ENCODE peak calls at places on chromosomes 12 and 14, in nine cellular contexts. S is tibial artery, L is AG09309, E is nephron progenitor cell, Q is adrenal gland, H is lower leg skin, Y is endothelial cell, X is prostate gland, O is A673. A is an unnamed sample.

GRCh38 chr12:109461049-109461845 is 15.9 kb downstream of the KCTD10 start:
- DNase-seq in H (no peak), X (no peak), L (no peak), Y (no peak), S (peak), E (no peak), O (no peak), Q (peak), A (peak)

GRCh38 chr14:105538481-105539049 is 12.2 kb downstream of the TMEM121 start:
- DNase-seq in E (no peak), Q (no peak), Y (no peak), H (no peak), O (no peak), X (no peak), S (peak), L (no peak), A (no peak)

GRCh38 chr12:22246438-22246837 is 88.1 kb downstream of the ST8SIA1 start:
- DNase-seq in S (no peak), Q (no peak), H (no peak), Y (no peak), L (no peak), E (no peak), X (no peak), O (no peak), A (no peak)

GRCh38 chr12:54653025-54653424 is 4.9 kb upstream of the DCD start:
- DNase-seq in X (no peak), Y (no peak), L (no peak), O (no peak), Q (no peak), E (no peak), H (no peak), S (no peak), A (no peak)

GRCh38 chr12:84131076-84131475 is 781.5 kb downstream of the SLC6A15 start:
- DNase-seq in Q (no peak), O (no peak), Y (no peak), S (no peak), L (no peak), E (no peak), H (no peak), X (no peak), A (no peak)

GRCh38 chr14:80095623-80096022 is 115.7 kb downstream of the DIO2 start:
- DNase-seq in O (no peak), L (peak), E (no peak), S (no peak), Q (no peak), H (no peak), X (no peak), Y (no peak), A (no peak)

GRCh38 chr14:101058571-101058970 is 155.0 kb upstream of the RTL1 start:
- DNase-seq in L (no peak), Q (no peak), S (no peak), H (no peak), X (no peak), O (no peak), E (no peak), Y (no peak), A (no peak)

GRCh38 chr12:91194500-91194899 is 11.9 kb upstream of the DCN start:
- DNase-seq in H (no peak), S (no peak), E (no peak), X (no peak), Y (no peak), O (no peak), L (no peak), Q (no peak), A (no peak)

GRCh38 chr12:52395761-52396434 is 10.2 kb downstream of the KRT82 start:
- DNase-seq in H (no peak), Q (no peak), S (no peak), X (no peak), L (no peak), Y (peak), O (no peak), E (peak), A (peak)

GRCh38 chr12:121299662-121300061 is 3.2 kb upstream of the CAMKK2 start:
- DNase-seq in O (no peak), Q (no peak), X (no peak), Y (no peak), E (no peak), L (no peak), S (no peak), H (peak), A (no peak)

GRCh38 chr14:80212025-80212402 is 710 bp upstream of the DIO2 start:
- DNase-seq in S (no peak), X (no peak), E (no peak), L (peak), Y (no peak), O (peak), H (no peak), Q (no peak), A (no peak)

GRCh38 chr14:39762576-39763401 is 330.6 kb upstream of the FBXO33 start:
- DNase-seq in E (no peak), L (no peak), S (no peak), X (no peak), Y (no peak), O (no peak), H (no peak), Q (no peak), A (no peak)

GRCh38 chr12:14260011-14260993 is 105.2 kb upstream of the ATF7IP start:
- DNase-seq in O (peak), X (peak), E (peak), Q (peak), L (peak), H (peak), Y (peak), S (peak), A (peak)

GRCh38 chr12:46269429-46270241 is 792 bp upstream of the SLC38A1 start:
- DNase-seq in E (peak), X (no peak), H (peak), S (no peak), Y (peak), Q (no peak), L (no peak), O (no peak), A (no peak)

GRCh38 chr12:101696477-101697196 is 803 bp upstream of the CHPT1 start:
- DNase-seq in H (peak), E (no peak), Q (peak), Y (no peak), L (no peak), X (peak), S (peak), O (no peak), A (peak)

GRCh38 chr12:8655421-8655820 is 7.2 kb downstream of the MFAP5 start:
- DNase-seq in O (no peak), H (no peak), L (no peak), E (no peak), X (no peak), S (no peak), Y (no peak), Q (no peak), A (no peak)

GRCh38 chr12:51471465-51471864 is 46.8 kb downstream of the SLC4A8 start:
- DNase-seq in L (no peak), S (no peak), X (no peak), O (no peak), H (no peak), Y (no peak), E (no peak), Q (peak), A (no peak)

GRCh38 chr12:130764073-130764472 is 48.0 kb upstream of the RIMBP2 start:
- DNase-seq in L (no peak), E (no peak), O (peak), Y (no peak), X (no peak), H (no peak), S (no peak), Q (no peak), A (no peak)

GRCh38 chr12:93762059-93762719 is 85.0 kb downstream of the CRADD start:
- DNase-seq in H (no peak), O (no peak), L (no peak), Y (no peak), Q (no peak), S (no peak), E (no peak), X (no peak), A (no peak)

GRCh38 chr14:90604356-90604755 is 207.5 kb downstream of the CALM1 start:
- DNase-seq in Y (no peak), L (no peak), X (no peak), S (no peak), E (no peak), Q (no peak), O (no peak), H (no peak), A (no peak)

GRCh38 chr12:106976668-106977067 is 10.3 kb downstream of the MTERF2 start:
- DNase-seq in X (no peak), O (no peak), S (no peak), H (no peak), Y (no peak), Q (no peak), E (no peak), L (no peak), A (no peak)

GRCh38 chr12:25053021-25053271 is 104.0 kb upstream of the BCAT1 start:
- DNase-seq in X (no peak), O (no peak), S (no peak), L (no peak), Y (no peak), E (no peak), Q (no peak), H (no peak), A (no peak)

GRCh38 chr12:122976648-122976975 is 1.6 kb downstream of the OGFOD2 start:
- DNase-seq in H (no peak), Y (no peak), L (no peak), S (peak), O (no peak), Q (no peak), E (no peak), X (no peak), A (no peak)

GRCh38 chr12:1398673-1399072 is 195.7 kb downstream of the FBXL14 start:
- DNase-seq in Q (no peak), X (no peak), O (no peak), E (no peak), L (no peak), H (no peak), S (no peak), Y (no peak), A (no peak)

GRCh38 chr14:69670093-69670492 is 58.7 kb downstream of the SUSD6 start:
- DNase-seq in L (no peak), Q (no peak), S (no peak), X (no peak), Y (no peak), O (no peak), H (peak), E (no peak), A (no peak)

GRCh38 chr12:38813930-38814329 is 91.5 kb downstream of the CPNE8 start:
- DNase-seq in Y (no peak), S (no peak), O (no peak), E (no peak), Q (no peak), H (no peak), X (no peak), L (no peak), A (no peak)

GRCh38 chr12:122747224-122748175 is 5.1 kb upstream of the DENR start:
- DNase-seq in O (no peak), L (no peak), Q (no peak), X (no peak), Y (no peak), E (no peak), S (peak), H (peak), A (no peak)

GRCh38 chr12:62268956-62269355 is 8.8 kb downstream of the USP15 start:
- DNase-seq in Y (no peak), H (no peak), S (no peak), L (no peak), E (no peak), X (no peak), Q (no peak), O (no peak), A (no peak)

GRCh38 chr12:127272864-127273263 is 994.1 kb upstream of the TMEM132C start:
- DNase-seq in Q (no peak), S (no peak), L (peak), X (no peak), Y (no peak), O (no peak), H (no peak), E (no peak), A (no peak)

GRCh38 chr12:116771651-116772050 is 33.5 kb downstream of the RNFT2 start:
- DNase-seq in E (no peak), Y (no peak), L (no peak), O (no peak), Q (no peak), S (no peak), H (no peak), X (no peak), A (no peak)

GRCh38 chr12:116774020-116774419 is 35.9 kb downstream of the RNFT2 start:
- DNase-seq in S (no peak), L (no peak), Q (no peak), O (no peak), E (no peak), Y (no peak), X (no peak), H (no peak), A (no peak)

DNA sequence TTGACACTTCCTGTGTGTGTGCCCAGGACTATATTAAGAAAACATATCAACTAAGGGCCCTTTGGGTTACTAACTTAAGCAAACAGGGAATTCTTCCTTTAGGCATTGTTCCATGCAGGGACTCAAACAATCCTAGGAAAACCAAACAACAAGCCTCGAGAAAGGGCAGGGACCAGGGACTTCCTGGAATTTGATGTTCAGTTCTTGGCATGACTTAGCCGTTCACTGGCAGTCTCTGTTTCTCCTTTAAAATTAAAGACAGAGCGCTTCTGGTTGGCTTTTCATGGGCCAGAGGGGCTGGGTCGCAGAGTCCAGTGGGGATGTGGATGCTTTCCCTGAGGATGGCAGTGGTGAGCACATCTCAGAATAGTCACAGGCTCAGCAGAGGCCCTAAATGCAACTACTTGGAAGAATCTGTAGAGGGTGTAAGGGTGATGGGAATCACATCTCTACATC is 35.2 kb downstream of the RNFT2 start:
- DNase-seq in H (no peak), Q (no peak), O (no peak), L (peak), Y (peak), X (peak), E (no peak), S (no peak), A (no peak)
- TF ChIP-seq CTCF in H (no peak), Q (no peak), O (peak), L (peak), Y (no peak), X (no peak), E (no peak), S (no peak), A (no peak)

GRCh38 chr12:29309320-29309902 is 71.6 kb downstream of the ERGIC2 start:
- DNase-seq in S (no peak), H (no peak), Y (no peak), X (no peak), O (peak), Q (no peak), E (no peak), L (no peak), A (no peak)
- TF ChIP-seq CTCF in S (peak), H (no peak), Y (peak), X (peak), O (peak), Q (no peak), E (peak), L (peak), A (peak)

GRCh38 chr12:75047885-75048525 is 161.6 kb downstream of the KCNC2 start:
- DNase-seq in X (no peak), Q (no peak), L (no peak), Y (no peak), S (no peak), E (no peak), O (no peak), H (no peak), A (no peak)

GRCh38 chr12:75041481-75041880 is 168.2 kb downstream of the KCNC2 start:
- DNase-seq in E (no peak), L (no peak), O (no peak), Y (no peak), Q (no peak), S (no peak), H (no peak), X (no peak), A (no peak)

GRCh38 chr12:75042125-75042524 is 167.5 kb downstream of the KCNC2 start:
- DNase-seq in L (no peak), Y (no peak), H (no peak), X (no peak), E (no peak), Q (no peak), O (no peak), S (no peak), A (no peak)
- TF ChIP-seq CTCF in L (no peak), Y (no peak), H (no peak), X (no peak), E (no peak), Q (no peak), O (no peak), S (no peak), A (no peak)

GRCh38 chr14:70845601-70846000 is 36.3 kb upstream of the MAP3K9 start:
- DNase-seq in Y (no peak), Q (no peak), H (no peak), S (no peak), O (no peak), L (no peak), E (no peak), X (no peak), A (no peak)
- TF ChIP-seq CTCF in Y (no peak), Q (no peak), H (no peak), S (no peak), O (no peak), L (no peak), E (no peak), X (no peak), A (no peak)